ENCODE peak calls at places on chromosomes 4 and X, in five cellular contexts. F is GM12878, R is transverse colon, N is H1, I is psoas muscle. G is an unnamed sample.

GRCh38 chrX:72477787-72478186 is 94.9 kb downstream of the HDAC8 start:
- DNase-seq in F (no peak), I (no peak), R (no peak), N (no peak), G (no peak)

GRCh38 chr4:6331018-6331417 is 61.4 kb downstream of the WFS1 start:
- DNase-seq in N (no peak), I (peak; percentile 30), R (peak; percentile 23), F (no peak), G (no peak)

GRCh38 chr4:99945718-99946345 is 586 bp downstream of the DNAJB14 start:
- DNase-seq in N (no peak), F (no peak), R (no peak), I (no peak), G (no peak)

GRCh38 chr4:2320746-2321145 is 58.8 kb upstream of the MXD4 start:
- DNase-seq in I (no peak), F (no peak), R (no peak), N (no peak), G (no peak)

GRCh38 chrX:13101439-13102139 is 57.2 kb upstream of the FAM9C start:
- DNase-seq in F (no peak), R (peak; percentile 79), N (no peak), I (peak; percentile 71), G (peak; percentile 70)

GRCh38 chr4:94516999-94517398 is 65.3 kb downstream of the PDLIM5 start:
- DNase-seq in I (no peak), R (no peak), F (no peak), N (no peak), G (no peak)

GRCh38 chr4:154779362-154779947 is 1.6 kb upstream of the RBM46 start:
- DNase-seq in F (no peak), I (no peak), R (no peak), N (no peak), G (no peak)

GRCh38 chr4:89765966-89766365 is 71.0 kb downstream of the SNCA start:
- DNase-seq in I (no peak), R (no peak), F (no peak), N (no peak), G (no peak)

GRCh38 chrX:19064175-19064574 is 58.1 kb downstream of the ADGRG2 start:
- DNase-seq in I (no peak), N (no peak), R (no peak), F (no peak), G (no peak)

GRCh38 chrX:11546917-11547316 is 118.8 kb downstream of the ARHGAP6 start:
- DNase-seq in R (no peak), F (no peak), I (no peak), N (no peak), G (no peak)

GRCh38 chr4:2303121-2303685 is 41.3 kb upstream of the MXD4 start:
- DNase-seq in R (no peak), N (no peak), F (no peak), I (no peak), G (no peak)

GRCh38 chr4:89283226-89283974 is 24.2 kb downstream of the GPRIN3 start:
- DNase-seq in N (no peak), R (peak; percentile 59), F (no peak), I (no peak), G (peak; percentile 15)

GRCh38 chrX:47361538-47362511 is 8.6 kb upstream of the ZNF157 start:
- DNase-seq in N (peak; percentile 81), F (peak; percentile 96), R (peak; percentile 69), I (peak; percentile 77), G (peak; percentile 66)

GRCh38 chr4:52868138-52868537 is 6.0 kb downstream of the RASL11B start:
- DNase-seq in F (no peak), N (no peak), R (no peak), I (peak; percentile 60), G (no peak)

GRCh38 chr4:63349674-63350025 is 1059.6 kb downstream of the TECRL start:
- DNase-seq in I (no peak), N (no peak), F (no peak), R (no peak), G (no peak)

GRCh38 chr4:153413827-153414226 is 52.3 kb upstream of the TMEM131L start:
- DNase-seq in R (no peak), F (no peak), N (no peak), I (no peak), G (no peak)

GRCh38 chr4:152460488-152460887 is 75.4 kb downstream of the FBXW7 start:
- DNase-seq in F (peak; percentile 43), I (no peak), R (no peak), N (no peak), G (no peak)

GRCh38 chrX:18099745-18100144 is 120.9 kb downstream of the BEND2 start:
- DNase-seq in N (no peak), I (no peak), F (no peak), R (no peak), G (no peak)

GRCh38 chr4:83561381-83561780 is 25.5 kb downstream of the GPAT3 start:
- DNase-seq in I (no peak), R (peak; percentile 13), F (no peak), N (no peak), G (peak; percentile 40)

GRCh38 chr4:113979157-113979972 is at the start of gene ARSJ:
- DNase-seq in F (no peak), N (peak; percentile 25), R (peak; percentile 54), I (peak; percentile 67), G (peak; percentile 59)

GRCh38 chr4:103567591-103567990 is 152.2 kb downstream of the TACR3 start:
- DNase-seq in R (no peak), N (no peak), I (no peak), F (no peak), G (no peak)

GRCh38 chr4:76803522-76803921 is 94.4 kb downstream of the SOWAHB start:
- DNase-seq in I (no peak), N (no peak), F (no peak), R (no peak), G (no peak)

GRCh38 chrX:134846042-134846441 is 144.7 kb upstream of the SMIM10 start:
- DNase-seq in I (no peak), R (no peak), F (no peak), N (no peak), G (no peak)

DNA sequence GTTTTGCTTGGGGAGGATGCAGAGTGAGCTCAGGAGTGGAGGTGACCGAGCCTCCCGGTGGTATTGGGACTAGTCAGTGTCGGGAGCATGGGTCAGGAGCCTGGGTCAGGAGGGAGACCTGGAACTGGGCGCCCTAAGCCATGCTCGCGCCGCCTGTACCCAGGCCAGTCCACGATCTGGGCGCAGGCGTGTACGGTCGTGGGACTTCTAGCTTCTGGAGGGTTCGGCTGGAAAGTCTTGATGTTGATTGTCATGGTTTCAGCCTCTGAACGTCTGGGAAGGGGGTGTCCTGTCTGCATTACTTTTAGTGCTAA is 244 bp downstream of the EIF2S3 start:
- DNase-seq in I (no peak), R (no peak), N (no peak), F (no peak), G (no peak)
- H3K4me3 ChIP-seq in I (no peak overlapping the region), R (peak overlapping the region; percentile 80), N (peak overlapping the region; percentile 85), F (no peak overlapping the region), G (peak overlapping the region; percentile 33)

GRCh38 chr4:123922847-123923246 is 526.3 kb downstream of the SPRY1 start:
- DNase-seq in I (no peak), N (no peak), F (no peak), R (no peak), G (no peak)
- TF ChIP-seq CTCF in I (no peak), N (no peak), F (no peak), R (no peak), G (no peak)

GRCh38 chr4:958314-958665 is 15.1 kb downstream of the DGKQ start:
- DNase-seq in I (peak; percentile 54), F (no peak), N (no peak), R (no peak), G (no peak)
- H3K36me3 ChIP-seq in I (peaks cover 65% of the 10 kb centered on the region), F (no peaks in the 10 kb centered on the region), N (no peaks in the 10 kb centered on the region), R (peaks cover 5% of the 10 kb centered on the region), G (no peaks in the 10 kb centered on the region)

GRCh38 chr4:1296324-1297022 is 6.8 kb downstream of the MAEA start:
- DNase-seq in R (no peak), I (peak; percentile 36), N (no peak), F (no peak), G (no peak)
- H3K4me3 ChIP-seq in R (no peak overlapping the region), I (no peak overlapping the region), N (no peak overlapping the region), F (no peak overlapping the region), G (no peak overlapping the region)

DNA sequence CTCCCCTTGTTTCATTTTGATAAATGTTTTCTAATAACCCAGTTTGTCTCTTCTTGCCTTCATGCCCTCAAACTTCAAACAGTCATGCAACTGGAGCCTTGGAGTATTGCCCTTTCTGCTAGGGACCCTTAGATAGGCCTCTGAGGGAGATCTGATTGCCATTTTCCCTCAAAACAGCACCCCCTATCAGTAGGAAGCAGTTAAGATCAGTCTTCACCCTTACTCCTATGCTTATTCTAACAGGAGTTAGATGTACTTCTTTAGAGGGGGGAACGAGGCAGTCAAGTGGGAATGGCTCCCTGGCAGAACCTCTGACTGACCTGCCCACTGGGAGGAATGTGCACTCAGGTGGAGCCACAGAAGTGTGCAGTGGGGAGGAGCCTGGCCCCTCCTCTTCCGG is 74.1 kb downstream of the FAM47A start:
- DNase-seq in N (no peak), I (no peak), F (no peak), R (no peak), G (no peak)
- TF ChIP-seq CTCF in N (no peak), I (no peak), F (no peak), R (no peak), G (no peak)